ENCODE peak calls at places on chromosome 18, in eight cellular contexts. L, Q, N, G, P, B, F and C are unnamed samples.
A peak's percentile ranks its signal among the peaks of the same experiment; 100 is the strongest.

GRCh38 chr18:79525556-79526467 is 130.1 kb downstream of the NFATC1 start:
- DNase-seq in L (no peak), Q (no peak), N (no peak), G (peak; percentile 46), P (no peak), B (no peak), F (no peak), C (peak; percentile 6)

GRCh38 chr18:24601624-24602023 is 141.2 kb downstream of the HRH4 start:
- DNase-seq in L (no peak), Q (no peak), N (peak; percentile 26), G (no peak), P (no peak), B (no peak), F (no peak), C (no peak)

GRCh38 chr18:506264-506663 is 5.8 kb upstream of the COLEC12 start:
- DNase-seq in L (no peak), Q (no peak), N (no peak), G (no peak), P (no peak), B (no peak), F (no peak), C (no peak)

GRCh38 chr18:26546170-26546874 is 2.0 kb downstream of the KCTD1 start:
- DNase-seq in L (peak; percentile 67), Q (no peak), N (no peak), G (no peak), P (no peak), B (no peak), F (no peak), C (peak; percentile 25)

GRCh38 chr18:3212636-3213035 is 7.1 kb downstream of the MYOM1 start:
- DNase-seq in L (no peak), Q (no peak), N (no peak), G (no peak), P (no peak), B (no peak), F (peak; percentile 54), C (no peak)

GRCh38 chr18:10035306-10035991 is 121.6 kb downstream of the VAPA start:
- DNase-seq in L (no peak), Q (no peak), N (no peak), G (peak; percentile 50), P (no peak), B (no peak), F (no peak), C (peak; percentile 11)

GRCh38 chr18:8822643-8823042 is 117.3 kb downstream of the MTCL1 start:
- DNase-seq in L (no peak), Q (no peak), N (no peak), G (no peak), P (no peak), B (no peak), F (no peak), C (no peak)

GRCh38 chr18:24831091-24831490 is 370.7 kb downstream of the HRH4 start:
- DNase-seq in L (no peak), Q (no peak), N (no peak), G (no peak), P (no peak), B (no peak), F (no peak), C (no peak)

GRCh38 chr18:49055787-49056186 is 105.0 kb upstream of the SMAD7 start:
- DNase-seq in L (no peak), Q (peak; percentile 68), N (no peak), G (no peak), P (no peak), B (no peak), F (no peak), C (peak; percentile 5)

GRCh38 chr18:22167091-22167470 is 2.3 kb upstream of the GATA6 start:
- DNase-seq in L (peak; percentile 58), Q (no peak), N (no peak), G (no peak), P (no peak), B (no peak), F (no peak), C (no peak)

GRCh38 chr18:26429535-26429934 is 118.8 kb downstream of the KCTD1 start:
- DNase-seq in L (no peak), Q (no peak), N (peak; percentile 37), G (peak; percentile 62), P (no peak), B (peak; percentile 60), F (peak; percentile 20), C (peak; percentile 84)

GRCh38 chr18:32478818-32479217 is 8.1 kb upstream of the GAREM1 start:
- DNase-seq in L (peak; percentile 39), Q (no peak), N (no peak), G (no peak), P (no peak), B (no peak), F (no peak), C (no peak)

GRCh38 chr18:22300665-22301636 is 116.8 kb downstream of the CTAGE1 start:
- DNase-seq in L (no peak), Q (no peak), N (no peak), G (no peak), P (no peak), B (no peak), F (no peak), C (peak; percentile 41)

GRCh38 chr18:26468931-26469340 is 79.4 kb downstream of the KCTD1 start:
- DNase-seq in L (peak; percentile 69), Q (peak; percentile 80), N (peak; percentile 84), G (peak; percentile 77), P (no peak), B (no peak), F (peak; percentile 65), C (peak; percentile 42)

GRCh38 chr18:4639628-4640310 is 184.7 kb upstream of the DLGAP1 start:
- DNase-seq in L (no peak), Q (peak; percentile 93), N (no peak), G (no peak), P (peak; percentile 71), B (no peak), F (no peak), C (no peak)

GRCh38 chr18:25457196-25457595 is 105.2 kb upstream of the ZNF521 start:
- DNase-seq in L (no peak), Q (no peak), N (no peak), G (no peak), P (no peak), B (no peak), F (no peak), C (no peak)

GRCh38 chr18:10140461-10140911 is 226.7 kb downstream of the VAPA start:
- DNase-seq in L (no peak), Q (no peak), N (peak; percentile 21), G (peak; percentile 26), P (peak; percentile 42), B (no peak), F (no peak), C (peak; percentile 46)

GRCh38 chr18:22591231-22591630 is 173.5 kb upstream of the CTAGE1 start:
- DNase-seq in L (no peak), Q (no peak), N (no peak), G (no peak), P (no peak), B (no peak), F (no peak), C (no peak)

GRCh38 chr18:63676927-63677326 is 15.2 kb upstream of the SERPINB3 start:
- DNase-seq in L (no peak), Q (no peak), N (no peak), G (no peak), P (no peak), B (no peak), F (no peak), C (no peak)
- TF ChIP-seq CTCF in L (no peak), Q (no peak), N (no peak), G (no peak), P (no peak), B (no peak), F (no peak), C (no peak)

GRCh38 chr18:11868230-11868629 is 17.0 kb downstream of the CHMP1B start:
- DNase-seq in L (no peak), Q (peak; percentile 81), N (no peak), G (no peak), P (no peak), B (no peak), F (no peak), C (no peak)

GRCh38 chr18:11871501-11871900 is 20.3 kb downstream of the CHMP1B start:
- DNase-seq in L (no peak), Q (no peak), N (no peak), G (no peak), P (no peak), B (no peak), F (no peak), C (no peak)

GRCh38 chr18:11873670-11874340 is 22.6 kb downstream of the CHMP1B start:
- DNase-seq in L (no peak), Q (no peak), N (no peak), G (no peak), P (no peak), B (no peak), F (no peak), C (no peak)

GRCh38 chr18:11874676-11875075 is 23.5 kb downstream of the CHMP1B start:
- DNase-seq in L (no peak), Q (no peak), N (no peak), G (no peak), P (no peak), B (no peak), F (no peak), C (no peak)

DNA sequence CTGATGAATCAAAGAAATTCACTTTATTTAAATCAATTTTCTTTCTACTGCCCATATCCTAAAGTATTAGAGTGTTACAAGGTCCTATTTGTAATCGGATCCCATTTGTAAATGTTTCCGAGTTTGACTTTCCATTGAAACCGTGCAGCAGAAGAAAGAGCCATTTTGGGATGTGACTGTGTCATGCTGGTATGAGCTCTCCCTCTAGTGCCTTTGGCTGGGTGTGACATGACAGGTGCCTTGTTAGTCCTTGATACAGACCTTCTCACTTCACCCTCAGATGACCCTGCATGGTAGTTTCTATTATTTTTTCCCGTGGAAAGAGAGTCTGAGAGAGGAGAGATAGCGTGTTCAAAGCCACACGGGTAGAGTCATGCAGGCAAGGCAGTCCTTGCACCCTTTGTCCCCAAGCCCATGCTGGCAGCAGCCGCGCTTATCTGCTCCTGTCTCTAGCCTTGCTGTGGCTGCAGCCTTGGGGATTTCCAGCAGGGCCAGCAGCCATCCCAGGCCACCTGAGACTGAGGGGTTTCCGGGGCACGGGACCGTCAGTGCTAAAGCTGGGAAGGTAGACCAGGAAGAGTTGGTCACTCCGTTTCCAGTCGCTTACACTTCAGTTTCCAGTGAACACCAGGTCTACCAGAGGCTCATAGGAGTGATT is 21.4 kb downstream of the CHMP1B start:
- DNase-seq in L (peak; percentile 52), Q (peak; percentile 64), N (peak; percentile 47), G (peak; percentile 56), P (no peak), B (peak; percentile 36), F (no peak), C (peak; percentile 74)
- TF ChIP-seq EZH2phosphoT487 in L (no peak), Q (no peak), N (no peak), G (no peak), P (no peak), B (no peak), F (no peak), C (no peak)

DNA sequence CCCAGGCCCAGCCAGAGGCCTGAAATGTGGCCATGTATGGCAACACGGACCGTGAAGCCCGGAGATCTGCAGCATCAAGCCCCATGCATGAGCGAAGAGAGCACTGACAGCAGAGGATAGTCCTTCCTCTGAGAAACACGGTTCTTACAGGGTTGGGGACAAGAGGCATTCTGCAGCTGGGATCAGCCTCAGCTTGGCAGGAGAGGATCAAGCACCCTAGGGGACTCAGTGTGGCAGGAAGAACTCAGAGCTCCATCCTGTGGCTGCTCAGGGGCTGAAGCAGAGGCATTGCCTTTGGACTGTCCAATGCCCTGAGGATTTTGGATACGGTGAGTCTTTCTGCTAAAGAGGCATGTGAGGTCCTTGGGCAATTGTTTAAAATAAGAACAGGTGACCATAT is 368.7 kb downstream of the ZNF516 start:
- DNase-seq in L (peak; percentile 64), Q (no peak), N (peak; percentile 41), G (no peak), P (no peak), B (no peak), F (no peak), C (no peak)
- TF ChIP-seq CTCF in L (peak; percentile 58), Q (no peak), N (peak; percentile 79), G (peak; percentile 29), P (no peak), B (no peak), F (no peak), C (no peak)

GRCh38 chr18:73365018-73365417 is 497.2 kb upstream of the NETO1 start:
- DNase-seq in L (no peak), Q (no peak), N (no peak), G (no peak), P (no peak), B (no peak), F (no peak), C (peak; percentile 4)
- TF ChIP-seq EZH2phosphoT487 in L (no peak), Q (no peak), N (no peak), G (no peak), P (no peak), B (no peak), F (no peak), C (no peak)